ENCODE peak calls at places on chromosomes 11 and 22, in six cellular contexts. X is A549, Y is endothelial cell of umbilical vein, N is K562, C is GM12878, Q is HepG2. F is an unnamed sample.

GRCh38 chr11:113204280-113204679 is 110.1 kb upstream of the TTC12 start:
- DNase-seq in N (no peak), X (no peak), Y (no peak), C (no peak), Q (no peak), F (peak; percentile 93)

GRCh38 chr22:24421428-24421931 is 5.9 kb upstream of the ADORA2A start:
- DNase-seq in X (peak; percentile 25), N (peak; percentile 48), C (no peak), Y (no peak), Q (peak; percentile 73), F (peak; percentile 44)

GRCh38 chr11:31509017-31509411 is 408 bp downstream of the IMMP1L start:
- DNase-seq in X (no peak), Y (no peak), N (peak; percentile 34), C (no peak), Q (peak; percentile 6), F (no peak)

GRCh38 chr11:105070221-105070789 is 25.2 kb upstream of the CARD16 start:
- DNase-seq in X (no peak), C (no peak), Q (no peak), N (no peak), Y (no peak), F (no peak)

GRCh38 chr11:44575288-44575672 is 9.8 kb downstream of the CD82 start:
- DNase-seq in Q (no peak), C (no peak), Y (no peak), N (no peak), X (no peak), F (peak; percentile 62)

GRCh38 chr11:33778682-33779081 is 4.4 kb upstream of the FBXO3 start:
- DNase-seq in Q (no peak), X (no peak), Y (no peak), C (no peak), N (no peak), F (no peak)

GRCh38 chr11:93652161-93652597 is 9.3 kb upstream of the CEP295 start:
- DNase-seq in N (peak; percentile 55), Q (peak; percentile 17), X (peak; percentile 38), C (no peak), Y (peak; percentile 56), F (peak; percentile 69)

GRCh38 chr11:108593910-108594434 is 404 bp upstream of the EXPH5 start:
- DNase-seq in Y (no peak), Q (no peak), N (no peak), C (no peak), X (no peak), F (no peak)

GRCh38 chr11:128965485-128965884 is 22.8 kb upstream of the TP53AIP1 start:
- DNase-seq in X (no peak), Q (no peak), Y (peak; percentile 20), N (no peak), C (peak; percentile 59), F (no peak)

GRCh38 chr11:75718406-75719088 is 909 bp downstream of the MOGAT2 start:
- DNase-seq in N (no peak), C (no peak), Q (peak; percentile 65), Y (no peak), X (no peak), F (peak; percentile 28)
- TF ChIP-seq MAX in N (no peak), C (no peak), Q (peak; percentile 35), Y (no peak), X (no peak), F (no peak)

GRCh38 chr11:2518112-2518982 is 73.5 kb downstream of the KCNQ1 start:
- DNase-seq in X (no peak), Y (no peak), Q (no peak), C (no peak), N (no peak), F (no peak)
- TF ChIP-seq MYC in X (no peak), Y (no peak), Q (no peak), C (no peak), N (no peak), F (no peak)

GRCh38 chr11:46541593-46542371 is 52.0 kb downstream of the AMBRA1 start:
- DNase-seq in Q (no peak), Y (no peak), X (peak; percentile 42), C (no peak), N (peak; percentile 88), F (peak; percentile 23)

GRCh38 chr11:46535688-46536087 is 58.1 kb downstream of the AMBRA1 start:
- DNase-seq in Q (no peak), C (no peak), Y (no peak), N (no peak), X (no peak), F (no peak)

GRCh38 chr11:46534713-46535112 is 59.1 kb downstream of the AMBRA1 start:
- DNase-seq in N (no peak), X (no peak), C (no peak), Q (no peak), Y (no peak), F (no peak)

GRCh38 chr11:46537121-46537520 is 56.7 kb downstream of the AMBRA1 start:
- DNase-seq in N (peak; percentile 41), X (peak; percentile 29), C (no peak), Q (no peak), Y (no peak), F (peak; percentile 42)

DNA sequence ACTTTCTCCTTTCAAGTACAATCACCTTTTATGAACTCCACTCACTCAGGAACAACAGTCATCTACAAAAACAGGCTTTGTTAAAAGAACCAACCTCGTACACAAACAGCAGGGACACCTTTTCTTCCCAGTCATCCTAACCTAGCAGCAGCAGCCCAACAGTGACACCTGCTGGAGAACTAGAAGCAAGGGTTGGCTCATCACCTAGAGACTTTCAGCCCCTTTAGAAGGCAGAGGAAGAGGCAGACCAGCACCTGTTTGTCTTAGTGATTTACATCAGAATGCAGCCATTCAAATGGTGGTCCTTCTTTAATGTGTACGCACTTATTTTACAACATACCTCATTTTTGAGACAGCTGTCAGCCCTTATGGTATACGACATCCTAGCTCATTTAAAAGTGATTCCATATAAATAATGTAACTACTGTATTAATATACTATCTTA is 56.0 kb downstream of the AMBRA1 start:
- DNase-seq in Q (peak; percentile 79), N (peak; percentile 90), X (peak; percentile 83), C (no peak), Y (peak; percentile 75), F (peak; percentile 83)
- TF ChIP-seq MAX in Q (no peak), N (no peak), X (no peak), C (no peak), Y (no peak), F (no peak)

GRCh38 chr11:66160709-66161108 is 90.6 kb downstream of the PACS1 start:
- DNase-seq in N (no peak), C (no peak), Y (no peak), Q (no peak), X (no peak), F (no peak)
- TF ChIP-seq MYC in N (no peak), C (no peak), Y (no peak), Q (no peak), X (no peak), F (no peak)

DNA sequence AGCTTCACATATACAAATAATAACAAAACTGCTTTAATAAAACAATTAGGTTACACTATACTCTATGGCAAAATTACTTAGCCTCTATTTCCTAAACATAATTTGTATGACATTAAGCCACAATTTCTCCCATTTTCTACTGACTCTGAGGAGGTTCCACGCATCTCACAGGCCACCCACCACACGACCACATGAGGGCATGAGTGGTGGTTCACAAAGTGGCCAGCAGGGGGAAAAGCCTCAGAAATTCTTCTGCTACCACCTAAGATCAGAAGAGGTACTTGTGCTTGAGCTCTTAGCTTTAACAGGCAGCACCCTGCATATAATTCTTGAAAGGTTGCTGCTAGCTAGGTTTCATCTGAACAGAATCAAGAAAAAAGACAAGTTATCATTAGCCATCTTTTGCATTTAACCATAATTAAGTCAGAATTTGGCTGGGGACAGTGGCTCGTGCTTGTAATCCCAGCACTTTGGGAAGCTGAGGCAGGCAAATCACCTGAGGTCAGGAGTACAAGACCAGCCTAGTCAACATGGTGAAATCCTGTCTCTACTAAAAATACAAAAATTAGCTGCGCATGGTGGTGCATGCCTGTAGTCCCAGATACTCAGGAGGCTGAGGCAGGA is 7.7 kb downstream of the LPXN start:
- DNase-seq in Q (peak; percentile 49), Y (peak; percentile 76), X (peak; percentile 68), N (peak; percentile 77), C (no peak), F (peak; percentile 80)
- TF ChIP-seq MAX in Q (no peak), Y (no peak), X (no peak), N (no peak), C (no peak), F (peak; percentile 64)

GRCh38 chr22:27919943-27920755 is 1.1 kb upstream of the PITPNB start:
- DNase-seq in Y (peak; percentile 78), Q (peak; percentile 55), N (peak; percentile 37), C (no peak), X (peak; percentile 59), F (no peak)
- TF ChIP-seq MYC in Y (no peak), Q (no peak), N (no peak), C (no peak), X (no peak), F (no peak)

F was measured in NB4.